ENCODE peak calls at places on chromosomes 3 and 15, in four cellular contexts. O is H1, A is GM12878, Z is IMR-90. G is an unnamed sample.

GRCh38 chr3:133490468-133491351 is 82.8 kb upstream of the CDV3 start:
- DNase-seq in A (peak; percentile 76), O (no peak), Z (no peak), G (no peak)

GRCh38 chr15:57565326-57565725 is 26.4 kb upstream of the MYZAP start:
- DNase-seq in Z (peak; percentile 7), A (no peak), O (peak; percentile 53), G (no peak)

GRCh38 chr15:88440021-88440420 is 27.2 kb downstream of the MRPL46 start:
- DNase-seq in O (no peak), A (no peak), Z (peak; percentile 78), G (no peak)

GRCh38 chr3:72951259-72951722 is 45.3 kb upstream of the PPP4R2 start:
- DNase-seq in O (no peak), Z (no peak), A (peak; percentile 44), G (no peak)

GRCh38 chr3:3170998-3171397 is 8.5 kb downstream of the CRBN start:
- DNase-seq in O (no peak), A (no peak), Z (peak; percentile 42), G (no peak)

GRCh38 chr15:40925863-40926658 is 3.1 kb upstream of the DLL4 start:
- DNase-seq in O (peak; percentile 81), A (no peak), Z (no peak), G (no peak)

GRCh38 chr3:197468866-197469382 is 86.8 kb downstream of the BDH1 start:
- DNase-seq in A (no peak), Z (peak; percentile 46), O (no peak), G (no peak)

GRCh38 chr15:59315914-59316428 is 56.7 kb downstream of the MYO1E start:
- DNase-seq in A (no peak), O (no peak), Z (peak; percentile 51), G (no peak)

GRCh38 chr3:72447059-72447946 is 400.9 kb downstream of the SHQ1 start:
- DNase-seq in A (no peak), O (peak; percentile 95), Z (peak; percentile 86), G (peak; percentile 82)

GRCh38 chr3:33131328-33132018 is 17.7 kb downstream of the CRTAP start:
- DNase-seq in O (peak; percentile 64), A (no peak), Z (peak; percentile 70), G (peak; percentile 72)

GRCh38 chr15:77069521-77070121 is 1.3 kb downstream of the TSPAN3 start:
- DNase-seq in O (no peak), A (no peak), Z (no peak), G (peak; percentile 21)

GRCh38 chr3:170520996-170521395 is 64.9 kb downstream of the SLC7A14 start:
- DNase-seq in O (no peak), A (no peak), Z (peak; percentile 38), G (peak; percentile 35)

GRCh38 chr3:149353581-149354184 is 20.2 kb upstream of the TM4SF18 start:
- DNase-seq in Z (no peak), O (no peak), A (no peak), G (no peak)

GRCh38 chr3:10004506-10004905 is 17.9 kb upstream of the EMC3 start:
- DNase-seq in O (no peak), A (no peak), Z (no peak), G (no peak)

GRCh38 chr3:12841085-12841969 is at the start of gene RPL32:
- DNase-seq in O (peak; percentile 86), Z (peak; percentile 96), A (peak; percentile 88), G (peak; percentile 90)

GRCh38 chr3:18559323-18559972 is 134.3 kb upstream of the SATB1 start:
- DNase-seq in Z (no peak), O (peak; percentile 52), A (no peak), G (peak; percentile 12)

GRCh38 chr3:60919296-60919695 is 332.0 kb downstream of the FHIT start:
- DNase-seq in A (no peak), Z (no peak), O (no peak), G (no peak)

GRCh38 chr3:28057548-28057947 is 183.9 kb upstream of the CMC1 start:
- DNase-seq in A (no peak), Z (no peak), O (no peak), G (no peak)

GRCh38 chr3:97821413-97821809 is 400 bp upstream of the CRYBG3 start:
- DNase-seq in O (peak; percentile 73), Z (no peak), A (no peak), G (peak; percentile 4)

GRCh38 chr3:125194849-125195601 is 17.5 kb downstream of the SLC12A8 start:
- DNase-seq in A (no peak), O (no peak), Z (peak; percentile 92), G (no peak)

GRCh38 chr3:126714296-126714900 is 10.4 kb downstream of the CHCHD6 start:
- DNase-seq in A (no peak), O (no peak), Z (no peak), G (no peak)

GRCh38 chr3:9899289-9899791 is 3.3 kb upstream of the IL17RE start:
- DNase-seq in Z (no peak), A (no peak), O (no peak), G (no peak)

GRCh38 chr3:137304313-137305056 is 346.7 kb downstream of the IL20RB start:
- DNase-seq in Z (no peak), O (peak; percentile 59), A (no peak), G (no peak)

GRCh38 chr3:31978553-31978952 is 2.5 kb downstream of the OSBPL10 start:
- DNase-seq in Z (no peak), O (no peak), A (no peak), G (no peak)

GRCh38 chr15:62476163-62476562 is 311.1 kb upstream of the C2CD4B start:
- DNase-seq in A (no peak), Z (no peak), O (no peak), G (no peak)

GRCh38 chr3:4314688-4315087 is 11.5 kb downstream of the SETMAR start:
- DNase-seq in A (no peak), O (no peak), Z (peak; percentile 9), G (no peak)

GRCh38 chr15:40343512-40343911 is 2.8 kb upstream of the CCDC9B start:
- DNase-seq in A (no peak), Z (peak; percentile 98), O (no peak), G (no peak)

GRCh38 chr3:113212155-113212844 is 943 bp downstream of the BOC start:
- DNase-seq in O (peak; percentile 75), Z (no peak), A (no peak), G (no peak)

GRCh38 chr3:138418556-138419206 is 15.7 kb upstream of the ESYT3 start:
- DNase-seq in Z (peak; percentile 32), A (no peak), O (no peak), G (no peak)

GRCh38 chr15:51796777-51797474 is 32.5 kb upstream of the TMOD3 start:
- DNase-seq in O (no peak), A (no peak), Z (no peak), G (no peak)

GRCh38 chr15:96969892-96970710 is 639.6 kb downstream of the NR2F2 start:
- DNase-seq in Z (no peak), O (no peak), A (no peak), G (no peak)

GRCh38 chr3:17579289-17580031 is 163.0 kb downstream of the TBC1D5 start:
- DNase-seq in Z (peak; percentile 10), A (peak; percentile 60), O (no peak), G (peak; percentile 35)

DNA sequence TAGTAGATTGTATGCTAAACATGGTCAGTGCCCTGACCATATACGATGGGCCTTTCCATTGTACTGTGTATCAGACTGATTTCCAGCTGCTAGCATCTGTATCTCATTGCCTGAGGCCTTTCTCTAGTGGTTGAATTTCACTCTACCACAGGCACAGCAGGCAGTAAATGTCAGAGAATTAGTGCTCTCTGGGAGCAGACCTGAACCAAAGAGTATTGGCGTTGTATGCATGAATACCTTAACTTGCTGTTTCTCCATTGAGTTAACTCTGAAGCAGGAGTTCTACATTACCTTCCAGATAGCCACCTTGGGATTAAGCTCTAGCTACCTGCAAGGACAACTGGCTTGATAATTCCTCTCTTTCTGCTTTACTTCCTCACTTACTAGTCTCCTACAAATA is 439.2 kb upstream of the EPHA3 start:
- DNase-seq in A (no peak), O (no peak), Z (no peak), G (no peak)
- TF ChIP-seq CHD1 in A (no peak), O (no peak), Z (no peak), G (no peak)

DNA sequence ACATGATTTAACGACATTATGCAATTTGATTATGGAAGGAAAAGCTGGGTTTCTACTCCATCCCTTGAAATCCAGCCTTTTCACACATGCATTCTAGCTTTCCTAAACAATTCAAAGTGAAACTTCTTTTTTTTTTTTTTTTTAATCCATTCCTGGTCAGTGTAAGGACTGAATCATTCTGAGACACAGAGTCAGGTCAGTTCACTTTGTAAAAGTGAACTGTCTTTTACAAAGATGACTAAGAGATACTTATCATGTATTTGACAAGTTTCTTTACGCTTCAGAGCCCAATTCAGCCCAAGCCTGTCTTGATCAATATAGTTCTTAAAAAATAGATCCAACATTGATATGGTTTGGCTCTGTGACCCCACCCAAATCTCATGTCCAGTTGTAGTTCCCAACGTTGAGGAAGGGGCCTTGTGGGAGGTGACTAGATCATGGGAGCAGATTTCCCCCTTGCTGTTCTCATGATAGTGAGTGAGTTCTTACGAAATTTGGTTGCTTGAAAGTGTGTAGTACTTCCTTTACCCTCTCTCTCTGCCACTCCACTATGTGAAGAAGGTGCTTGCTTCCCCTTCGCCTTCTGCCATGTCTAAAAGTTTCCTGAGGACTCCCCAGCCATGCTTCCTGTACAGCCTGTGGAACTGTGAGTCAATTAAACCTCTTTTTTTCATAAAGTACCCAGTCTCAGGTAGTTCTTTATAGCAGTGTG is 345.6 kb upstream of the THBS1 start:
- DNase-seq in A (no peak), O (no peak), Z (peak; percentile 75), G (no peak)
- TF ChIP-seq CHD1 in A (no peak), O (no peak), Z (no peak), G (no peak)

GRCh38 chr15:60800729-60801072 is 321.8 kb upstream of the ICE2 start:
- DNase-seq in O (no peak), A (no peak), Z (no peak), G (no peak)

GRCh38 chr15:60799885-60800728 is 321.2 kb upstream of the ICE2 start:
- DNase-seq in O (no peak), Z (peak; percentile 54), A (no peak), G (no peak)

GRCh38 chr15:60801336-60801735 is 322.4 kb upstream of the ICE2 start:
- DNase-seq in A (no peak), O (no peak), Z (no peak), G (no peak)

GRCh38 chr15:60797444-60798040 is 318.6 kb upstream of the ICE2 start:
- DNase-seq in A (no peak), O (no peak), Z (no peak), G (no peak)

GRCh38 chr15:60798821-60799220 is 319.9 kb upstream of the ICE2 start:
- DNase-seq in A (peak; percentile 19), Z (peak; percentile 79), O (no peak), G (no peak)
- TF ChIP-seq CHD1 in A (no peak), Z (no peak), O (no peak), G (no peak)

GRCh38 chr15:69012761-69013364 is 1.6 kb upstream of the NOX5 start:
- DNase-seq in O (peak; percentile 2), Z (peak; percentile 10), A (no peak), G (no peak)

GRCh38 chr15:69011641-69012040 is 2.9 kb upstream of the NOX5 start:
- DNase-seq in O (no peak), A (no peak), Z (no peak), G (no peak)

GRCh38 chr15:69009353-69009752 is 5.1 kb upstream of the NOX5 start:
- DNase-seq in Z (no peak), A (no peak), O (no peak), G (no peak)

GRCh38 chr15:69003971-69004370 is 10.5 kb upstream of the NOX5 start:
- DNase-seq in O (peak; percentile 3), Z (no peak), A (no peak), G (no peak)

GRCh38 chr15:69008056-69008455 is 6.4 kb upstream of the NOX5 start:
- DNase-seq in A (no peak), O (no peak), Z (no peak), G (no peak)
- TF ChIP-seq CHD1 in A (no peak), O (no peak), Z (no peak), G (no peak)